ENCODE peak calls at places on chromosomes 1 and 21, in ten cellular contexts. C is ascending aorta; G is activated CD4-positive, CD25-positive, alpha-beta regulatory T cell; R is COR-L47; U is stimulated activated CD4-positive, alpha-beta T cell treated with anti-CD3 and anti-CD28 coated beads, Interleukin-12 subunit alpha, Interleukin-12 subunit beta, amount 100 ng/mL, for 4 hours; M is NCI-H510A treated with DMSO at 0.1 percent for 48 hours; F is NCI-H524 treated with DMSO at 0.1 percent for 48 hours; Q is stimulated activated naive CD8-positive, alpha-beta T cell treated with anti-CD3 and anti-CD28 coated beads, Interleukin-15, Interleukin-2, amounts not matched to agents 100 U/mL and 50 U/mL, for 24 hours; K is small intestine; W is cardiac muscle cell. P is an unnamed sample.

GRCh38 chr1:233639611-233640010 is 25.7 kb downstream of the KCNK1 start:
- DNase-seq in C (no peak), W (no peak), F (no peak), G (no peak), K (no peak), M (no peak), U (no peak), Q (no peak), R (no peak), P (no peak)

GRCh38 chr1:82377201-82377884 is 576.6 kb downstream of the ADGRL2 start:
- DNase-seq in K (no peak), F (no peak), C (no peak), R (no peak), W (no peak), U (no peak), G (no peak), Q (no peak), M (no peak), P (no peak)

GRCh38 chr1:79100385-79100784 is 93.9 kb upstream of the ADGRL4 start:
- DNase-seq in Q (no peak), G (no peak), M (no peak), F (no peak), U (no peak), K (no peak), W (peak), R (no peak), C (no peak), P (no peak)

GRCh38 chr1:116514708-116515525 is 55.9 kb downstream of the CD58 start:
- DNase-seq in K (peak), G (no peak), W (peak), C (no peak), M (no peak), Q (peak), R (no peak), U (no peak), F (no peak), P (no peak)

GRCh38 chr21:46297311-46298082 is 11.4 kb downstream of the YBEY start:
- DNase-seq in W (peak), M (no peak), G (no peak), Q (peak), C (no peak), K (no peak), U (no peak), F (no peak), R (no peak), P (no peak)

GRCh38 chr1:99843760-99844159 is 6.4 kb upstream of the AGL start:
- DNase-seq in K (no peak), C (no peak), G (no peak), W (no peak), U (no peak), Q (no peak), F (no peak), M (no peak), R (no peak), P (no peak)

GRCh38 chr1:160777486-160778089 is 18.4 kb upstream of the LY9 start:
- DNase-seq in M (peak), R (peak), K (peak), G (no peak), W (peak), C (no peak), F (no peak), Q (peak), U (peak), P (peak)

GRCh38 chr1:91166106-91166712 is 144.4 kb upstream of the ZNF644 start:
- DNase-seq in Q (peak), F (no peak), G (no peak), R (peak), C (no peak), W (peak), K (peak), M (peak), U (peak), P (peak)

GRCh38 chr21:46221664-46222435 is 6.7 kb downstream of the LSS start:
- DNase-seq in W (no peak), F (peak), C (no peak), G (no peak), M (no peak), U (no peak), Q (no peak), R (no peak), K (no peak), P (no peak)

GRCh38 chr1:78490861-78491310 is at the start of gene PTGFR:
- DNase-seq in U (no peak), Q (no peak), R (peak), G (no peak), K (no peak), C (no peak), W (peak), M (peak), F (no peak), P (peak)

P was measured in NCI-H345.